ENCODE peak calls at places on chromosome 16, in seven cellular contexts. One of them, this sample, is unnamed. For H3K9me3 and H3K4me1, the result is how much of the 10 kb centered on the place peaks cover.

GRCh38 chr16:29804455-29805231 is 1.7 kb upstream of the MAZ start:
- DNase-seq in body of pancreas: peak
- DNase-seq in lung: no peak
- DNase-seq in NT2/D1: no peak
- DNase-seq in cardiac muscle cell: peak
- DNase-seq in aorta: no peak
- DNase-seq in adipocyte: peak
- DNase-seq in this sample: peak

GRCh38 chr16:49620868-49621239 is 235.1 kb downstream of the ZNF423 start:
- DNase-seq in body of pancreas: no peak
- DNase-seq in adipocyte: no peak
- DNase-seq in cardiac muscle cell: peak
- DNase-seq in NT2/D1: no peak
- DNase-seq in aorta: peak
- DNase-seq in lung: no peak
- DNase-seq in this sample: no peak

GRCh38 chr16:57844416-57845030 is 42.2 kb upstream of the KIFC3 start:
- DNase-seq in adipocyte: no peak
- DNase-seq in NT2/D1: no peak
- DNase-seq in lung: no peak
- DNase-seq in cardiac muscle cell: no peak
- DNase-seq in body of pancreas: no peak
- DNase-seq in aorta: no peak
- DNase-seq in this sample: no peak

GRCh38 chr16:58198022-58198683 is at the start of gene CSNK2A2:
- DNase-seq in NT2/D1: peak
- DNase-seq in adipocyte: peak
- DNase-seq in cardiac muscle cell: peak
- DNase-seq in aorta: peak
- DNase-seq in lung: peak
- DNase-seq in body of pancreas: peak
- DNase-seq in this sample: peak

GRCh38 chr16:56364865-56365264 is 60.5 kb downstream of the AMFR start:
- DNase-seq in lung: no peak
- DNase-seq in NT2/D1: no peak
- DNase-seq in aorta: no peak
- DNase-seq in cardiac muscle cell: no peak
- DNase-seq in adipocyte: no peak
- DNase-seq in body of pancreas: no peak
- DNase-seq in this sample: no peak

GRCh38 chr16:77781091-77781490 is 7.3 kb upstream of the VAT1L start:
- DNase-seq in aorta: no peak
- DNase-seq in adipocyte: no peak
- DNase-seq in NT2/D1: no peak
- DNase-seq in lung: no peak
- DNase-seq in cardiac muscle cell: no peak
- DNase-seq in body of pancreas: no peak
- DNase-seq in this sample: no peak

GRCh38 chr16:70735141-70735979 is 49.5 kb upstream of the MTSS2 start:
- DNase-seq in adipocyte: peak
- DNase-seq in lung: no peak
- DNase-seq in body of pancreas: no peak
- DNase-seq in cardiac muscle cell: peak
- DNase-seq in aorta: no peak
- DNase-seq in NT2/D1: no peak
- DNase-seq in this sample: no peak

GRCh38 chr16:51133691-51134090 is 17.4 kb downstream of the SALL1 start:
- DNase-seq in NT2/D1: no peak
- DNase-seq in aorta: no peak
- DNase-seq in adipocyte: no peak
- DNase-seq in lung: no peak
- DNase-seq in body of pancreas: no peak
- DNase-seq in cardiac muscle cell: no peak
- DNase-seq in this sample: no peak

GRCh38 chr16:60041671-60042070 is 1307.6 kb upstream of the GOT2 start:
- DNase-seq in body of pancreas: no peak
- DNase-seq in adipocyte: no peak
- DNase-seq in lung: no peak
- DNase-seq in aorta: no peak
- DNase-seq in NT2/D1: no peak
- DNase-seq in cardiac muscle cell: no peak
- DNase-seq in this sample: no peak

GRCh38 chr16:57786632-57787518 is 15.4 kb downstream of the KIFC3 start:
- DNase-seq in body of pancreas: no peak
- DNase-seq in adipocyte: no peak
- DNase-seq in NT2/D1: no peak
- DNase-seq in aorta: no peak
- DNase-seq in lung: peak
- DNase-seq in cardiac muscle cell: no peak
- DNase-seq in this sample: no peak

GRCh38 chr16:71526111-71526998 is at the start of gene CHST4:
- DNase-seq in body of pancreas: no peak
- DNase-seq in NT2/D1: peak
- DNase-seq in adipocyte: peak
- DNase-seq in aorta: no peak
- DNase-seq in cardiac muscle cell: peak
- DNase-seq in lung: no peak
- DNase-seq in this sample: no peak

GRCh38 chr16:15980329-15980728 is 30.9 kb downstream of the ABCC1 start:
- DNase-seq in adipocyte: no peak
- DNase-seq in NT2/D1: no peak
- DNase-seq in aorta: no peak
- DNase-seq in cardiac muscle cell: no peak
- DNase-seq in body of pancreas: no peak
- DNase-seq in lung: no peak
- DNase-seq in this sample: no peak

GRCh38 chr16:51418258-51418657 is 267.2 kb upstream of the SALL1 start:
- DNase-seq in adipocyte: no peak
- DNase-seq in cardiac muscle cell: no peak
- DNase-seq in lung: no peak
- DNase-seq in body of pancreas: no peak
- DNase-seq in NT2/D1: no peak
- DNase-seq in aorta: no peak
- DNase-seq in this sample: no peak

GRCh38 chr16:19555938-19556778 is 655 bp downstream of the VPS35L start:
- DNase-seq in adipocyte: peak
- DNase-seq in NT2/D1: peak
- DNase-seq in lung: no peak
- DNase-seq in cardiac muscle cell: peak
- DNase-seq in aorta: no peak
- DNase-seq in body of pancreas: no peak
- DNase-seq in this sample: peak

GRCh38 chr16:17026600-17027242 is 444.0 kb downstream of the XYLT1 start:
- DNase-seq in cardiac muscle cell: no peak
- DNase-seq in NT2/D1: no peak
- DNase-seq in aorta: no peak
- DNase-seq in body of pancreas: no peak
- DNase-seq in adipocyte: no peak
- DNase-seq in lung: no peak
- DNase-seq in this sample: no peak

GRCh38 chr16:5907544-5907943 is 809.9 kb upstream of the EEF2KMT start:
- DNase-seq in body of pancreas: no peak
- DNase-seq in lung: no peak
- DNase-seq in adipocyte: no peak
- DNase-seq in cardiac muscle cell: no peak
- DNase-seq in NT2/D1: no peak
- DNase-seq in aorta: no peak
- DNase-seq in this sample: no peak

GRCh38 chr16:70395345-70395901 is 43.5 kb downstream of the ST3GAL2 start:
- DNase-seq in NT2/D1: peak
- DNase-seq in body of pancreas: peak
- DNase-seq in adipocyte: peak
- DNase-seq in lung: peak
- DNase-seq in cardiac muscle cell: peak
- DNase-seq in aorta: peak
- DNase-seq in this sample: peak

GRCh38 chr16:626787-627457 is 3.9 kb upstream of the WFIKKN1 start:
- DNase-seq in aorta: peak
- DNase-seq in NT2/D1: no peak
- DNase-seq in adipocyte: peak
- DNase-seq in lung: peak
- DNase-seq in cardiac muscle cell: peak
- DNase-seq in body of pancreas: peak
- DNase-seq in this sample: no peak

GRCh38 chr16:14501331-14502255 is 128.5 kb downstream of the PARN start:
- DNase-seq in aorta: peak
- DNase-seq in NT2/D1: peak
- DNase-seq in body of pancreas: peak
- DNase-seq in cardiac muscle cell: peak
- DNase-seq in lung: peak
- DNase-seq in adipocyte: peak
- DNase-seq in this sample: peak

GRCh38 chr16:74716355-74716754 is 15.7 kb upstream of the MLKL start:
- DNase-seq in body of pancreas: no peak
- DNase-seq in adipocyte: no peak
- DNase-seq in NT2/D1: no peak
- DNase-seq in aorta: peak
- DNase-seq in lung: no peak
- DNase-seq in cardiac muscle cell: no peak
- DNase-seq in this sample: no peak

GRCh38 chr16:67326472-67327309 is at the start of the genes KCTD19 and LRRC36:
- DNase-seq in NT2/D1: peak
- DNase-seq in lung: peak
- DNase-seq in body of pancreas: peak
- DNase-seq in aorta: peak
- DNase-seq in cardiac muscle cell: peak
- DNase-seq in adipocyte: peak
- DNase-seq in this sample: peak

GRCh38 chr16:57148481-57148880 is 37.4 kb downstream of the PSME3IP1 start:
- DNase-seq in body of pancreas: no peak
- DNase-seq in adipocyte: no peak
- DNase-seq in cardiac muscle cell: no peak
- DNase-seq in aorta: no peak
- DNase-seq in lung: no peak
- DNase-seq in NT2/D1: no peak
- DNase-seq in this sample: no peak

GRCh38 chr16:31050280-31051030 is 17.1 kb downstream of the STX4 start:
- DNase-seq in cardiac muscle cell: no peak
- DNase-seq in adipocyte: no peak
- DNase-seq in lung: no peak
- DNase-seq in NT2/D1: no peak
- DNase-seq in aorta: no peak
- DNase-seq in body of pancreas: no peak
- DNase-seq in this sample: no peak

DNA sequence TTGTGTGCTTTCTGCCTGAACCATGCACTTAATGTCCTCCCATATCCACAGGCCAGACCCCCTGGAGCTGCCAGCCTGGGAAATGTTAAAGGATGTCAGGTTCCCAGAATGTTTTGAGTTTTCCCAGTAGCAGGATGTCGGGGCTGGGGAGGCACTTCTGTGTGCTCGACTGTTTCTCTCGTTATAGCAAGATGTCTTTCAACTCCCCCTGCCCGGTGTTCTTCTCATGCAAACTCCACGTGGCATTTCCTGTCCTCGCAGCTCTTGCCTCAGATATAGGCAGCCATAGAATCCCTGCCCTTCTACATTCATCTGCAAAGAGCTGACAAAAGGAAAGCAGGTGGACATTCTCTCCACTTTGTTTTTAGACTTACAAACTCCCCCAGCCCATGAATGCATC is 457.2 kb upstream of the CDH11 start:
- DNase-seq in NT2/D1: peak
- DNase-seq in aorta: no peak
- DNase-seq in cardiac muscle cell: no peak
- DNase-seq in adipocyte: no peak
- DNase-seq in body of pancreas: no peak
- DNase-seq in lung: no peak
- DNase-seq in this sample: no peak
- H3K9me3 ChIP-seq in NT2/D1: under half
- H3K9me3 ChIP-seq in aorta: under half
- H3K9me3 ChIP-seq in cardiac muscle cell: under half
- H3K9me3 ChIP-seq in adipocyte: under half
- H3K9me3 ChIP-seq in body of pancreas: under half
- H3K9me3 ChIP-seq in lung: under half
- H3K9me3 ChIP-seq in this sample: under half

GRCh38 chr16:4367393-4367856 is 4.2 kb upstream of the VASN start:
- DNase-seq in NT2/D1: no peak
- DNase-seq in aorta: no peak
- DNase-seq in lung: no peak
- DNase-seq in adipocyte: no peak
- DNase-seq in body of pancreas: no peak
- DNase-seq in cardiac muscle cell: no peak
- DNase-seq in this sample: no peak
- H3K4me1 ChIP-seq in NT2/D1: under half
- H3K4me1 ChIP-seq in aorta: under half
- H3K4me1 ChIP-seq in lung: under half
- H3K4me1 ChIP-seq in adipocyte: under half
- H3K4me1 ChIP-seq in body of pancreas: under half
- H3K4me1 ChIP-seq in cardiac muscle cell: under half
- H3K4me1 ChIP-seq in this sample: under half

DNA sequence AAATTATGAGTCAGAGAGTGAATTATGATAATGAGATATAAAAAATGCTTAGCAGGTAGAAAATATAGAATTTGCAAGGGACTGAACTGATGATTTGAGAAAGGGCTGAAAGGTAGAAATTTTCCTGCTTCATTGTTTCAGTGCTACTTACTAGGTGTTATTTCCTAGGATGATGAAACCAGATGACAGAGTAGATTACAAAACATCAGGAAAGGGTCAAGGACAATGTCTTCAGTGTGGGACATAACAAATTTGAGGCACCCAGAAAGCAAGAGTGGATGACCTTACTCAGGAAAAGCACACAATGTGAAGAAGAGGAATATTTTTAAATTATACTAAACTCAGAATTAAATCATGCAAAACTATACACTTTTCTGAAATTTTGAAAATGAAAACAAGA is 102.1 kb downstream of the SHCBP1 start:
- DNase-seq in NT2/D1: no peak
- DNase-seq in body of pancreas: no peak
- DNase-seq in cardiac muscle cell: no peak
- DNase-seq in lung: no peak
- DNase-seq in adipocyte: no peak
- DNase-seq in aorta: no peak
- DNase-seq in this sample: no peak
- H3K9me3 ChIP-seq in NT2/D1: under half
- H3K9me3 ChIP-seq in body of pancreas: under half
- H3K9me3 ChIP-seq in cardiac muscle cell: under half
- H3K9me3 ChIP-seq in lung: under half
- H3K9me3 ChIP-seq in adipocyte: under half
- H3K9me3 ChIP-seq in aorta: under half
- H3K9me3 ChIP-seq in this sample: under half

GRCh38 chr16:11022002-11022401 is 77.6 kb downstream of the CLEC16A start:
- DNase-seq in NT2/D1: no peak
- DNase-seq in adipocyte: no peak
- DNase-seq in body of pancreas: no peak
- DNase-seq in cardiac muscle cell: no peak
- DNase-seq in lung: no peak
- DNase-seq in aorta: no peak
- DNase-seq in this sample: no peak
- H3K4me1 ChIP-seq in NT2/D1: under half
- H3K4me1 ChIP-seq in adipocyte: under half
- H3K4me1 ChIP-seq in body of pancreas: under half
- H3K4me1 ChIP-seq in cardiac muscle cell: under half
- H3K4me1 ChIP-seq in lung: under half
- H3K4me1 ChIP-seq in aorta: under half
- H3K4me1 ChIP-seq in this sample: under half